ENCODE peak calls at places on chromosomes 16 and 17, in six cellular contexts. Y, I, T, J, M and P are unnamed samples.

GRCh38 chr16:19843371-19843770 is 41.3 kb downstream of the GPRC5B start:
- DNase-seq in Y (no peak), I (no peak), T (no peak), J (no peak), M (no peak), P (no peak)

GRCh38 chr16:53549970-53550406 is 47.0 kb upstream of the AKTIP start:
- DNase-seq in Y (peak), I (peak), T (peak), J (peak), M (peak), P (peak)

GRCh38 chr17:1060991-1061390 is 64.1 kb downstream of the TIMM22 start:
- DNase-seq in Y (no peak), I (peak), T (no peak), J (peak), M (no peak), P (no peak)

GRCh38 chr16:56475226-56475625 is 23.9 kb downstream of the OGFOD1 start:
- DNase-seq in Y (no peak), I (no peak), T (no peak), J (no peak), M (no peak), P (no peak)

GRCh38 chr17:58204796-58205195 is 12.3 kb downstream of the EPX start:
- DNase-seq in Y (no peak), I (no peak), T (no peak), J (no peak), M (no peak), P (no peak)

GRCh38 chr17:69159418-69159817 is 17.7 kb upstream of the ABCA6 start:
- DNase-seq in Y (no peak), I (no peak), T (no peak), J (no peak), M (no peak), P (no peak)

GRCh38 chr16:49924078-49924477 is 68.2 kb upstream of the ZNF423 start:
- DNase-seq in Y (no peak), I (no peak), T (no peak), J (no peak), M (no peak), P (no peak)

GRCh38 chr17:3978421-3979275 is 14.4 kb upstream of the ATP2A3 start:
- DNase-seq in Y (no peak), I (no peak), T (no peak), J (peak), M (no peak), P (no peak)

GRCh38 chr17:6426356-6427101 is 8.4 kb downstream of the AIPL1 start:
- DNase-seq in Y (no peak), I (no peak), T (no peak), J (no peak), M (no peak), P (no peak)

GRCh38 chr17:986322-986929 is 6.8 kb upstream of the NXN start:
- DNase-seq in Y (no peak), I (no peak), T (no peak), J (no peak), M (no peak), P (no peak)

GRCh38 chr16:76535-77272 is 1.3 kb upstream of the MPG start:
- DNase-seq in Y (no peak), I (peak), T (no peak), J (peak), M (no peak), P (no peak)

GRCh38 chr16:84040823-84041391 is 1.7 kb downstream of the SLC38A8 start:
- DNase-seq in Y (no peak), I (no peak), T (no peak), J (no peak), M (no peak), P (no peak)

GRCh38 chr17:79840204-79840988 is 1.2 kb upstream of the CBX4 start:
- DNase-seq in Y (no peak), I (peak), T (no peak), J (peak), M (peak), P (no peak)

GRCh38 chr17:63452091-63452978 is 6.2 kb upstream of the CYB561 start:
- DNase-seq in Y (no peak), I (no peak), T (no peak), J (no peak), M (no peak), P (no peak)

GRCh38 chr16:81238296-81239011 is at the start of gene BCO1:
- DNase-seq in Y (no peak), I (no peak), T (no peak), J (peak), M (no peak), P (no peak)

GRCh38 chr17:37440424-37440823 is 33.7 kb downstream of the TADA2A start:
- DNase-seq in Y (no peak), I (no peak), T (no peak), J (no peak), M (no peak), P (no peak)

GRCh38 chr17:37432671-37433070 is 26.0 kb downstream of the TADA2A start:
- DNase-seq in Y (no peak), I (no peak), T (no peak), J (no peak), M (no peak), P (no peak)

GRCh38 chr17:37438141-37438540 is 31.5 kb downstream of the TADA2A start:
- DNase-seq in Y (no peak), I (no peak), T (no peak), J (no peak), M (no peak), P (no peak)
- TF ChIP-seq CTCF in Y (peak), I (no peak), T (no peak), J (no peak), M (no peak), P (no peak)

GRCh38 chr17:77266891-77267341 is 126.1 kb downstream of the SEC14L1 start:
- DNase-seq in Y (no peak), I (no peak), T (no peak), J (no peak), M (peak), P (no peak)
- TF ChIP-seq CTCF in Y (no peak), I (no peak), T (no peak), J (no peak), M (peak), P (no peak)

DNA sequence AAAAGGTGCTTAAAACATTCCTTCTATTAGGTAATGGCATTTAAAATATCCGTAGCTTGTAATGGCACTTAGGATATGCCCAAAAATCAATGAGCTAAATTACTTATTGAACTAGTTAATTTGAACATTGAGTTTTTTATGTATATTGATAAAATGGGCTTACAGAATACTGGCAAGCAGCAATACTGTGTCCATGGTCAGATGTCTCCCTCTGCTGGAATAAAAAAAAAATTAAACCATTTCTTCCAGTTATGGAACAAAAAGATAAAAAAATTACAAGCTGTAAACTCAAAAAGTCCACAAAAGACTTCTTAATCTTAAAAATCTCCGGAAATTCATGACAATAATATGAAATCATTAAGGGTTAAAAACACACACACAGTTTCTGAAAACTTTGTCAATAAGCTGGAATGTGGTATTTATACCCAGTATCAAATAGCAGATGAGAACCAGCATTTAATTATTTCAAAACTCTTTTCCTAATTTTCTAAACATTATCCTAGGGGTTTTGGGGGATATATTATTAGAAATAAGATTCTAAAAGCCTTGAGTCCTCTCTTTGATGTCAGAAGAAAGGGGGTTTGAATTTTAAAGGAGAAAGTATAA is 21.5 kb upstream of the PSMD7 start:
- DNase-seq in Y (no peak), I (no peak), T (no peak), J (no peak), M (no peak), P (no peak)
- TF ChIP-seq CTCF in Y (peak), I (peak), T (peak), J (no peak), M (peak), P (peak)

GRCh38 chr17:68057531-68057952 is 22.0 kb downstream of the KPNA2 start:
- DNase-seq in Y (no peak), I (no peak), T (peak), J (peak), M (no peak), P (no peak)
- TF ChIP-seq CTCF in Y (no peak), I (peak), T (peak), J (peak), M (peak), P (peak)

GRCh38 chr17:35740997-35741931 is 9.8 kb downstream of the RASL10B start:
- DNase-seq in Y (no peak), I (no peak), T (no peak), J (no peak), M (peak), P (no peak)
- TF ChIP-seq CTCF in Y (no peak), I (no peak), T (no peak), J (no peak), M (no peak), P (no peak)

GRCh38 chr17:67686246-67686645 is 31.5 kb upstream of the NOL11 start:
- DNase-seq in Y (no peak), I (no peak), T (no peak), J (no peak), M (no peak), P (no peak)

GRCh38 chr17:67693811-67694210 is 23.9 kb upstream of the NOL11 start:
- DNase-seq in Y (no peak), I (no peak), T (no peak), J (no peak), M (no peak), P (no peak)

GRCh38 chr17:67685351-67685750 is 32.4 kb upstream of the NOL11 start:
- DNase-seq in Y (no peak), I (no peak), T (no peak), J (no peak), M (no peak), P (no peak)

GRCh38 chr17:67687541-67687940 is 30.2 kb upstream of the NOL11 start:
- DNase-seq in Y (no peak), I (no peak), T (no peak), J (no peak), M (no peak), P (no peak)

DNA sequence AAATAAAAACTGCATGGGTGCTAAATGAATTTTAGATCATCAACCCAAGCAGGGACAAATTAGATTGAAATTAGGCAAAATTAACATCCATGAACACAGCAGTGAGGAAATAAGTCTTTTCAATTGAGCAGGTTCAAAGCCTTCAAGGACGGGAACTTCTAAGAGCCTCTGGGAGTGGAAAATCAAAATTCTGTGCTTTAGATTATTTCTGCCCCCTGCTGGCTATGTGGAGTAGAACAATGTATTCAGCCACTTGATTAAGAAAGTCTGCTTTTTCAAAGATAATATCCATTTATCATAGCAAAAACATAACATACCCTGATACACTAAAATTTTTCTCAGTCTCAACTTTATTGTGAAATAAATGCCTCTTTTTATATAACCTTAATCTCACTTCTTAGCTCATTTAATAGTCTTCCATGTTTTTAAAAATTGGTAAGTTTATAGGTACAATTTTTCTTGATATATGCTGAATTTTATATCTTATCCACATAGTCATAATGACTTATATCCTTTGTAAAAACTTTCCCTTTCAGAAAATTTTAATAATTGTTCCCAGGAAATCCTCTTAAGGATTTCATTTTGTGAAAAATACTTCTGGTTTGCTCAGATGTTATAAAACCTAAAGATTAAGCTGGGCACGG is 28.1 kb upstream of the NOL11 start:
- DNase-seq in Y (no peak), I (peak), T (peak), J (peak), M (peak), P (no peak)
- TF ChIP-seq CTCF in Y (peak), I (peak), T (peak), J (peak), M (peak), P (peak)

GRCh38 chr17:17117923-17118322 is 75.7 kb downstream of the MPRIP start:
- DNase-seq in Y (no peak), I (no peak), T (no peak), J (no peak), M (no peak), P (no peak)
- TF ChIP-seq CTCF in Y (no peak), I (no peak), T (no peak), J (no peak), M (no peak), P (no peak)

GRCh38 chr17:33050611-33051140 is 59.0 kb downstream of the SPACA3 start:
- DNase-seq in Y (no peak), I (no peak), T (no peak), J (no peak), M (no peak), P (no peak)

GRCh38 chr17:33053641-33054040 is 62.0 kb downstream of the SPACA3 start:
- DNase-seq in Y (no peak), I (no peak), T (no peak), J (no peak), M (no peak), P (no peak)

GRCh38 chr17:33052856-33053255 is 61.2 kb downstream of the SPACA3 start:
- DNase-seq in Y (no peak), I (no peak), T (no peak), J (no peak), M (no peak), P (no peak)

GRCh38 chr17:33046361-33047255 is 55.0 kb downstream of the SPACA3 start:
- DNase-seq in Y (no peak), I (no peak), T (no peak), J (no peak), M (no peak), P (no peak)

DNA sequence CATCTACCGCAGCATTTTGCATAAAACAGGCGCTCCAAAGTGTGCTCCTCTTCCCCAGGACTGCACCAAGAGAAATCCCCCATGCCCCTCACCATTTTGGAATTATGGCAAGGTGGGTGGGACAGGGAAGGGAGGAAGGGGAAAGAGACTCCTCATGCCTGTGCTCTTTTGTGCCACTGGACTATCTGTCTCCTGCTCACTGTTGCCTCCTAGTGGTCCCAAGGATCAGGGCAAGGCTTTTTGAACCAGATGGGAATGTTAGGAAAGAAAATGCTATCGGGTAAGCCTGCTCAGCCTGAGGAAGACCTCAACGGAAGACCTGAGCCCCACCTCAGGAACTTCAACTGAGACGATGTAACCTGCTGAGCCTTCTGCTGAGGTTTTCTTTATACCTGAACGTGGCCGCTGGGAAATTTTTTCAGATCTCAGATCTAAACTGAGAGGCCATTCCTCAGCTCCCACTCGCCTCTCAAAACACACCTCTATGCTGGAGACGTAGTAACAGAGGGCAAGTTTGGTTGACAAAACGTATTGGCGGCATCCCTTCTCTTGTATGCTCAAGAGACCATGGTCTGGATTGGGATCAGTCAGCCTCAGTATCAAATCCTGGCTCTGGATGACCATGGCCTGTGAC is 58.3 kb downstream of the SPACA3 start:
- DNase-seq in Y (no peak), I (peak), T (peak), J (peak), M (peak), P (no peak)
- TF ChIP-seq CTCF in Y (peak), I (peak), T (peak), J (peak), M (peak), P (peak)

DNA sequence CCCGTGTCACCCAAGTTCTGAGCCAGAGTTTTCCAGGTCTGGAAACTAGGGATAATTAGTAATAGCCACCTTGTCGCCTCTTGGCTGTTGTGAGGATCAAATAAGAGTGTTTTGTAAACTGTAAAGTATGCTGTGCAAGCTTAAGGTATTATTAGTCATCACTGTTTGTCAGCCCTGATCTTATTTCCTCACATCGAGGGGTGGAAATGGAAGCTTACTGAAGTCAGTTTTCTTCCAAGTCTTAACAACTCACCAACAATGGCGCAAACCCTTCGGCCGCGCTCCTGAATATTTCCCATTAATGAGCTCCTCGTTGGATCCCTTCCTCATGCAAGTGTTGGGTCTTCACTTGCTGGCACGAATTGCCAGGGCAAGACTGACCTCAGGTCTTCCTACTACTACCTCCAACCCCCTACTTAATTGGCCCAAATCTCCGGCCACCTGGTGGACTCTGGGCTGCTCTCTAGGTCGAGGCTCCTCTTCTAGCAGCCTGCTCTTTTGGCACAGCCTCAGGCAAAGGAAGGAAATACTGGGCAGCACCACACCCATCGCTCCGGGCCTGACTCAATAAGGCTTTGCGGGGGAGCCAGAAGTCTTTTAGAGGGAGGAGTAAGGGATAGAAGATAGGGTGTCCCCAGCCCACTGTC is 874 bp upstream of the SLC35B1 start:
- DNase-seq in Y (no peak), I (no peak), T (no peak), J (no peak), M (no peak), P (no peak)
- TF ChIP-seq CTCF in Y (no peak), I (peak), T (no peak), J (no peak), M (no peak), P (no peak)